ENCODE peak calls at places on chromosomes 13 and 19, in five cellular contexts. W is fibroblast of lung; Q is pancreas; P is MM.1S; M is CD8-positive, alpha-beta T cell. I is an unnamed sample.

GRCh38 chr19:53254451-53255341 is at the start of gene ZNF677:
- DNase-seq in W (peak), Q (peak), P (no peak), M (peak), I (peak)

GRCh38 chr13:45015300-45015699 is 26.0 kb downstream of the GPALPP1 start:
- DNase-seq in W (peak), Q (no peak), P (no peak), M (no peak), I (no peak)

GRCh38 chr19:49876422-49877019 is 634 bp downstream of the AKT1S1 start:
- DNase-seq in W (peak), Q (peak), P (peak), M (peak), I (peak)

GRCh38 chr13:94595006-94595942 is 678 bp downstream of the TGDS start:
- DNase-seq in W (peak), Q (no peak), P (peak), M (peak), I (no peak)

GRCh38 chr13:43815204-43815603 is 28.4 kb upstream of the ENOX1 start:
- DNase-seq in W (peak), Q (no peak), P (no peak), M (no peak), I (no peak)

GRCh38 chr13:114106526-114106925 is 25.9 kb downstream of the RASA3 start:
- DNase-seq in W (no peak), Q (no peak), P (no peak), M (no peak), I (no peak)

GRCh38 chr13:111329641-111330040 is 9.2 kb downstream of the TEX29 start:
- DNase-seq in W (no peak), Q (no peak), P (no peak), M (no peak), I (no peak)

GRCh38 chr13:19927117-19927734 is 31.3 kb upstream of the ZMYM2 start:
- DNase-seq in W (peak), Q (no peak), P (peak), M (no peak), I (peak)

GRCh38 chr13:29976535-29976934 is 126.1 kb upstream of the UBL3 start:
- DNase-seq in W (no peak), Q (no peak), P (no peak), M (no peak), I (no peak)

GRCh38 chr13:93080587-93080986 is 146.0 kb upstream of the GPC6 start:
- DNase-seq in W (peak), Q (no peak), P (no peak), M (no peak), I (peak)

GRCh38 chr19:33390908-33391630 is 17.6 kb downstream of the CEBPG start:
- DNase-seq in W (no peak), Q (peak), P (no peak), M (no peak), I (no peak)

GRCh38 chr13:59409651-59410200 is 754.0 kb downstream of the DIAPH3 start:
- DNase-seq in W (peak), Q (no peak), P (no peak), M (no peak), I (no peak)

GRCh38 chr19:49272204-49272603 is 52.8 kb downstream of the SLC6A16 start:
- DNase-seq in W (peak), Q (no peak), P (no peak), M (no peak), I (no peak)

GRCh38 chr13:78194904-78195639 is 276.4 kb upstream of the EDNRB start:
- DNase-seq in W (peak), Q (no peak), P (no peak), M (no peak), I (no peak)

GRCh38 chr19:44813331-44814131 is 4.6 kb downstream of the BCAM start:
- DNase-seq in W (no peak), Q (no peak), P (no peak), M (no peak), I (no peak)

GRCh38 chr13:98996046-98996445 is 18.2 kb upstream of the DOCK9 start:
- DNase-seq in W (no peak), Q (no peak), P (no peak), M (no peak), I (no peak)
- TF ChIP-seq CTCF in W (no peak), Q (no peak), P (no peak), M (no peak), I (no peak)

GRCh38 chr19:35030257-35031071 is at the start of gene SCN1B:
- DNase-seq in W (peak), Q (peak), P (no peak), M (peak), I (no peak)
- H3K4me3 ChIP-seq in W (peak), Q (peak), P (no peak), M (peak), I (peak)

DNA sequence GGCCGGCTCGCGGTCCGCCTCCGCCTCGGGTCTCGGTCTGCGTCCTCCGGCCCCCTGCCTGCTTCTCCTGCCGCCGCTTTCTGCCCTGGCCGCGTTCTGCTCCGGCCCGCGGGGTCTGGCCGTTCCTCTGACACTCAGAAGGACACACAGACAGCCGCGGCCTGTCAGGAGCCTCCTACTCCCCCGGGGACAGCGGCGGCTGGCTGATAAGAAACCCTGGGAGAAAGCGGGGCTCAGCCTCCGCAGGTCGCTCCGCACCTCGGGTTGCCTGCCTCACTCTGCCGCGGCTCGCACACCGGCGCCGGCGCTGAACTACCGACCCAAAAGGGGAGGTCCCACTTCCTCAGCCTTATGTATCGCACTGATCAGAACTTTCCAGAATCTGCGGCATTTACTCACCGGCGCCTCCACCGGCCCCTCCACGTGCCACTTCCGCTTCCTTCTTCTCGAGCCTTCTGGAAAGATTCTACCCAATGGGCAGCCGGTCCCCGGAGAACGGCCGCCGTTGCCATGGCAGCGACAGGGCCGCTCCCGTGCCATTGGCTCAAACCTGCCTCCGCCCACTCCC is at the start of gene HSPH1:
- DNase-seq in W (peak), Q (peak), P (peak), M (peak), I (peak)
- TF ChIP-seq CTCF in W (peak), Q (no peak), P (no peak), M (no peak), I (peak)

DNA sequence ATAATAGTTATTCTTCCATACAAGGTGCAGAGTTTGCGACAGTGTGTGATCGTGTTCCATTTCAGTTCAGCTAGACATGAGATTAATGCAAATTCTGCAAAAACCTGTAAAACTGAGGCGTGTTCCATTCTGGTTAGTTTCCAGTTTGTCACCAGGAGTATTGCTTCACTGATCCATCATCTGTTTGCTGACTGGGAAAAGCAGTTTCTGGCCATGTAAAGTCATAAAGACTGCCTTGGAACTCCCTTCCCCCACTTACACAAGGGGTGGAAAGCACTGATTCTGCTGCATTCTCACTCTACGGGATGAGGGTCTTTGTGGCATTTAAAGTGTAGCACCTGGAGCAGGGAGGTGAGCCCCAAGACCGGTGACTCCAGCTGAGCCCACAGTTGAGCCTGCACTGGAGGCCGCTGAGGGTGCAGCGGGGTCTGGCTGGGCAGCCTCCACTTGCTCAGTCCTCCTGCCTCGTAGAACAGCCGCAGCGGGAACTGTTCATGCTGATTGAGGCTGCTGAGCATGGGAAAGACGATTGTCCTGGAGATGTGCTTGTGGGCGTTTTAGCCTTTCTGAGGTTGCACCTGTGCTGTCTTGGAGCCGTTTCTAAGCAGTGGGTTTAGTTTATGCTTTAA is 2.0 kb downstream of the ZNF57 start:
- DNase-seq in W (no peak), Q (no peak), P (no peak), M (no peak), I (no peak)
- H3K4me3 ChIP-seq in W (no peak), Q (no peak), P (no peak), M (no peak), I (no peak)

GRCh38 chr19:38644719-38645118 is 2.7 kb upstream of the ACTN4 start:
- DNase-seq in W (no peak), Q (no peak), P (no peak), M (no peak), I (no peak)

GRCh38 chr19:38647966-38648788 is 728 bp downstream of the ACTN4 start:
- DNase-seq in W (no peak), Q (no peak), P (no peak), M (no peak), I (no peak)

GRCh38 chr19:38649305-38650179 is 2.1 kb downstream of the ACTN4 start:
- DNase-seq in W (no peak), Q (peak), P (no peak), M (no peak), I (peak)

GRCh38 chr19:38648789-38649304 is 1.4 kb downstream of the ACTN4 start:
- DNase-seq in W (no peak), Q (no peak), P (no peak), M (no peak), I (no peak)

DNA sequence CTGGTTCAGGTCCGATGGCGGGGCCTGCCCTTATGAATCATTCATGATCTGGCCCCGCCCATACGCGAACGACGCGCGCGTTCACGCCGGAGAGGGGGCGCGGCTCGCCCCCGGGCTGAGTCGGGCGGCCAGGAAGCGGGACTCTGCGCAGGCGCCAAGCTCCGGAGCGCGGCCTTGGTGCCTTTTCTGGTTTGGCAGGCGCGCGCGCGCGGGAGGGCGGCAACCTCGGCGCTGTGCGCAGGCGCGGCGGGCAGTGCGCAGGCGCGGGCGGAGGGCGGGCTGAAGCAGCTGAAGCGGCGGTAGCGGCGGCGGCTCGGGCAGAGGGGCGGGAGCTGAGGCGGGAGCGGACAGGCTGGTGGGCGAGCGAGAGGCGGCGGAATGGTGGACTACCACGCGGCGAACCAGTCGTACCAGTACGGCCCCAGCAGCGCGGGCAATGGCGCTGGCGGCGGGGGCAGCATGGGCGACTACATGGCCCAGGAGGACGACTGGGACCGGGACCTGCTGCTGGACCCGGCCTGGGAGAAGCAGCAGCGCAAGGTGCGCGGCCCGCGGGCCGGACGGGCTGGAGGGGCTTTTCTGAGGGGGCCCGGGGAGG is at the start of gene ACTN4:
- DNase-seq in W (peak), Q (peak), P (peak), M (peak), I (peak)
- TF ChIP-seq CTCF in W (no peak), Q (no peak), P (no peak), M (no peak), I (no peak)

I was measured in LNCaP clone FGC.